ENCODE peak calls at places on chromosome X, in five cellular contexts. S is right cardiac atrium, F is heart left ventricle, L is IMR-90, Y is A549. E is an unnamed sample.

GRCh38 chrX:96685205-96686099 is 810 bp downstream of the DIAPH2 start:
- ATAC-seq in S (peak; percentile 70), Y (peak; percentile 55), F (peak; percentile 49), L (peak; percentile 38), E (peak; percentile 40)

GRCh38 chrX:126799059-126799458 is 20.5 kb upstream of the PRR32 start:
- ATAC-seq in L (no peak), S (no peak), Y (no peak), F (no peak), E (no peak)

GRCh38 chrX:16718824-16719333 is 533 bp upstream of the SYAP1 start:
- ATAC-seq in F (no peak), L (no peak), S (no peak), Y (no peak), E (no peak)

GRCh38 chrX:72714471-72714916 is 388 bp upstream of the PHKA1 start:
- ATAC-seq in S (peak; percentile 95), Y (peak; percentile 90), L (peak; percentile 86), F (peak; percentile 92), E (peak; percentile 89)

GRCh38 chrX:106752101-106752678 is 25.7 kb downstream of the RNF128 start:
- ATAC-seq in Y (no peak), L (no peak), F (no peak), S (no peak), E (no peak)

GRCh38 chrX:17405225-17405969 is 30.4 kb downstream of the NHS start:
- ATAC-seq in Y (peak; percentile 96), S (no peak), F (no peak), L (peak; percentile 46), E (no peak)

GRCh38 chrX:10636337-10636736 is 16.0 kb upstream of the MID1 start:
- ATAC-seq in Y (peak; percentile 48), L (peak; percentile 62), S (peak; percentile 66), F (peak; percentile 73), E (peak; percentile 61)

GRCh38 chrX:149511081-149511480 is 6.0 kb upstream of the IDS start:
- ATAC-seq in L (peak; percentile 42), S (no peak), Y (no peak), F (no peak), E (no peak)

GRCh38 chrX:72125331-72126047 is 6.2 kb downstream of the RTL5 start:
- ATAC-seq in F (no peak), Y (no peak), S (no peak), L (no peak), E (no peak)

GRCh38 chrX:38817004-38817703 is 15.9 kb downstream of the MID1IP1 start:
- ATAC-seq in Y (no peak), L (peak; percentile 94), S (peak; percentile 87), F (peak; percentile 80), E (no peak)

GRCh38 chrX:150503898-150504219 is 64.6 kb upstream of the MTM1 start:
- ATAC-seq in Y (no peak), S (no peak), F (no peak), L (no peak), E (no peak)

GRCh38 chrX:20951016-20951795 is 423.0 kb upstream of the CNKSR2 start:
- ATAC-seq in L (no peak), Y (no peak), F (no peak), S (no peak), E (no peak)

GRCh38 chrX:74578137-74578536 is 36.3 kb downstream of the RLIM start:
- ATAC-seq in L (no peak), Y (no peak), F (no peak), S (no peak), E (no peak)

GRCh38 chrX:149286940-149287349 is 218.2 kb downstream of the IDS start:
- ATAC-seq in F (no peak), Y (peak; percentile 47), S (no peak), L (peak; percentile 53), E (no peak)

GRCh38 chrX:72255445-72255844 is 16.6 kb upstream of the ERCC6L start:
- ATAC-seq in F (no peak), S (no peak), L (no peak), Y (no peak), E (no peak)

GRCh38 chrX:64394059-64394873 is 986 bp downstream of the MTMR8 start:
- ATAC-seq in S (no peak), L (no peak), F (peak; percentile 13), Y (peak; percentile 51), E (no peak)

GRCh38 chrX:124426824-124427223 is 80.5 kb downstream of the SH2D1A start:
- ATAC-seq in Y (no peak), F (peak; percentile 65), S (no peak), L (no peak), E (no peak)
- H3K4me1 ChIP-seq in Y (no peaks in the 10 kb centered on the region), F (no peaks in the 10 kb centered on the region), S (peaks cover 2% of the 10 kb centered on the region), L (no peaks in the 10 kb centered on the region), E (no peaks in the 10 kb centered on the region)

GRCh38 chrX:53715336-53715924 is 28.9 kb upstream of the HUWE1 start:
- ATAC-seq in Y (no peak), L (no peak), S (no peak), F (no peak), E (no peak)

GRCh38 chrX:53718073-53718472 is 31.6 kb upstream of the HUWE1 start:
- ATAC-seq in S (no peak), L (no peak), Y (no peak), F (no peak), E (no peak)

GRCh38 chrX:53717205-53717604 is 30.7 kb upstream of the HUWE1 start:
- ATAC-seq in L (no peak), Y (no peak), F (no peak), S (no peak), E (no peak)

GRCh38 chrX:53714580-53715335 is 28.2 kb upstream of the HUWE1 start:
- ATAC-seq in L (peak; percentile 42), S (no peak), F (peak; percentile 56), Y (no peak), E (no peak)

GRCh38 chrX:53716328-53717088 is 30.0 kb upstream of the HUWE1 start:
- ATAC-seq in L (no peak), Y (no peak), S (no peak), F (no peak), E (no peak)
- H3K4me1 ChIP-seq in L (peaks cover 6% of the 10 kb centered on the region), Y (no peaks in the 10 kb centered on the region), S (no peaks in the 10 kb centered on the region), F (no peaks in the 10 kb centered on the region), E (no peaks in the 10 kb centered on the region)

GRCh38 chrX:1577845-1578244 is 13.6 kb upstream of the AKAP17A start:
- ATAC-seq in Y (no peak), F (no peak), S (no peak), L (no peak), E (no peak)

GRCh38 chrX:1581132-1581531 is 10.3 kb upstream of the AKAP17A start:
- ATAC-seq in L (no peak), Y (peak; percentile 82), F (no peak), S (peak; percentile 38), E (no peak)

GRCh38 chrX:1576201-1577101 is 15.0 kb upstream of the AKAP17A start:
- ATAC-seq in S (no peak), F (no peak), L (no peak), Y (peak; percentile 39), E (no peak)

GRCh38 chrX:1582686-1583437 is 8.5 kb upstream of the AKAP17A start:
- ATAC-seq in S (no peak), F (no peak), L (no peak), Y (peak; percentile 83), E (no peak)

GRCh38 chrX:1578511-1579173 is 12.8 kb upstream of the AKAP17A start:
- ATAC-seq in S (no peak), L (no peak), F (no peak), Y (peak; percentile 44), E (no peak)
- H3K4me1 ChIP-seq in S (no peaks in the 10 kb centered on the region), L (no peaks in the 10 kb centered on the region), F (no peaks in the 10 kb centered on the region), Y (peaks cover 9% of the 10 kb centered on the region), E (no peaks in the 10 kb centered on the region)

GRCh38 chrX:123990169-123990568 is 28.7 kb downstream of the STAG2 start:
- ATAC-seq in F (no peak), Y (no peak), S (no peak), L (no peak), E (no peak)
- H3K4me1 ChIP-seq in F (no peaks in the 10 kb centered on the region), Y (peaks cover 20% of the 10 kb centered on the region), S (peaks cover 5% of the 10 kb centered on the region), L (peaks cover 4% of the 10 kb centered on the region), E (no peaks in the 10 kb centered on the region)

GRCh38 chrX:13084611-13085010 is 40.2 kb upstream of the FAM9C start:
- ATAC-seq in L (no peak), Y (no peak), S (no peak), F (no peak), E (no peak)
- H3K4me1 ChIP-seq in L (peaks cover 4% of the 10 kb centered on the region), Y (peaks cover 18% of the 10 kb centered on the region), S (no peaks in the 10 kb centered on the region), F (no peaks in the 10 kb centered on the region), E (no peaks in the 10 kb centered on the region)

GRCh38 chrX:7144126-7144525 is 3.4 kb upstream of the STS start:
- ATAC-seq in L (no peak), F (no peak), S (no peak), Y (no peak), E (no peak)

GRCh38 chrX:7146026-7146702 is 1.3 kb upstream of the STS start:
- ATAC-seq in L (no peak), Y (no peak), S (no peak), F (no peak), E (no peak)

GRCh38 chrX:7147431-7147977 is at the start of gene STS:
- ATAC-seq in S (peak; percentile 81), L (peak; percentile 58), F (peak; percentile 81), Y (peak; percentile 71), E (peak; percentile 76)

GRCh38 chrX:7146703-7147430 is 645 bp upstream of the STS start:
- ATAC-seq in Y (no peak), L (peak; percentile 3), F (peak; percentile 14), S (no peak), E (no peak)

GRCh38 chrX:7145454-7145853 is 2.1 kb upstream of the STS start:
- ATAC-seq in F (no peak), S (no peak), Y (no peak), L (no peak), E (no peak)
- H3K4me1 ChIP-seq in F (no peaks in the 10 kb centered on the region), S (no peaks in the 10 kb centered on the region), Y (peaks cover 40% of the 10 kb centered on the region), L (peaks cover 4% of the 10 kb centered on the region), E (no peaks in the 10 kb centered on the region)

DNA sequence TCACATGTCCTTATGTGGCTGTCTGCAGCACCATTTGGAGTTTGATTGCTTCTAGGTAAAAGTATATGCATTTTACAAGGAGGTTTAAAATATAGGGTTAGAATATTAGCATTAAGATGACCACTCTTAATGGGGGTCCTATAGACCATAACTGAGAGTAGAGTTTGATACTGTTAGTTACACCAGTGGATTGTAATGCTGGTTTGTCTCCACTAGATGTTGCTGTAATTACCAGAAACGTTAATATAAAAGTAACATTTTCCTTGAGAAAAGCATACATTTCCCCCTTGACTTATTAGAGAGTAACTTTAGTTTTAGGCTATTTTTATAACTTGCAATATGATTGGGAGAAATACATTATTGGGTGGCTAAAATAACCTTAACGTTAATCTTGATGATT is 93.0 kb downstream of the ZXDA start:
- ATAC-seq in Y (no peak), F (no peak), S (no peak), L (no peak), E (no peak)
- H3K4me1 ChIP-seq in Y (no peaks in the 10 kb centered on the region), F (no peaks in the 10 kb centered on the region), S (no peaks in the 10 kb centered on the region), L (no peaks in the 10 kb centered on the region), E (no peaks in the 10 kb centered on the region)

DNA sequence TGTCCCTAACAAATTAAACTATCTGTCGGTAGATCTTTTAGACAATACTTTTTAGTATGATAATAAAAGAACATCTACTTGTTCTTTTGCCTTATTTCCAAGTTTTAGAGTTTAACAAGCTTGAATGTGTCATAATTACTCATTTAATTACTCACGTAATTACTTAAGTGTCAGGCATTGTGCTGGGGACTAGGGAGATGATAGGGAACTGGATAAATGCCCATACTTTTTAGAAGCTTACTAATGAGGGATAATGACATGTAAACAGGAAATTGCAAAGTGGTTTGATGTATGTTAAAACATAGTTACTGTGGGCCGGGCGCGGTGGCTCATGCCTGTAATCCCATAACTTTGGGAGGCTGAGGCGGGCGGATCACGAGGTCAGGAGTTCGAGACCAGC is 158.3 kb downstream of the DMD start:
- ATAC-seq in F (no peak), S (no peak), Y (no peak), L (no peak), E (no peak)
- H3K4me1 ChIP-seq in F (no peaks in the 10 kb centered on the region), S (no peaks in the 10 kb centered on the region), Y (no peaks in the 10 kb centered on the region), L (no peaks in the 10 kb centered on the region), E (no peaks in the 10 kb centered on the region)

E was measured in gastroesophageal sphincter.